ENCODE peak calls at places on chromosomes 2 and 18, in four cellular contexts. M, T, B and S are unnamed samples.

GRCh38 chr2:46632349-46632748 is 153.0 kb downstream of the TMEM247 start:
- DNase-seq in T (peak; percentile 8), B (no peak), M (no peak), S (no peak)

GRCh38 chr2:101330253-101330921 is 21.9 kb upstream of the RNF149 start:
- DNase-seq in M (peak; percentile 52), B (no peak), T (peak; percentile 78), S (no peak)

GRCh38 chr2:1653956-1654695 is 90.2 kb downstream of the PXDN start:
- DNase-seq in M (no peak), T (no peak), B (no peak), S (no peak)

GRCh38 chr2:105138643-105139042 is 100.8 kb downstream of the MRPS9 start:
- DNase-seq in M (no peak), T (no peak), B (no peak), S (no peak)

GRCh38 chr2:39118786-39119499 is 1.9 kb downstream of the SOS1 start:
- DNase-seq in M (no peak), T (no peak), B (no peak), S (no peak)

GRCh38 chr2:240624011-240624949 is 1.0 kb upstream of the GPR35 start:
- DNase-seq in T (no peak), M (peak; percentile 63), B (no peak), S (peak; percentile 0)

GRCh38 chr2:12091201-12091806 is 344.9 kb downstream of the LPIN1 start:
- DNase-seq in B (no peak), M (no peak), T (no peak), S (no peak)

GRCh38 chr2:161122772-161123530 is 37.3 kb upstream of the TANK start:
- DNase-seq in M (no peak), B (no peak), T (peak; percentile 13), S (peak; percentile 50)

GRCh38 chr2:239535413-239535790 is 134.6 kb upstream of the HDAC4 start:
- DNase-seq in T (no peak), B (no peak), M (no peak), S (no peak)

GRCh38 chr2:98541906-98542305 is 66.4 kb downstream of the COA5 start:
- DNase-seq in T (no peak), M (peak; percentile 43), B (no peak), S (peak; percentile 14)

GRCh38 chr18:79191956-79192355 is 122.8 kb downstream of the ATP9B start:
- DNase-seq in M (no peak), T (no peak), B (no peak), S (no peak)

GRCh38 chr2:166088634-166089033 is 39.2 kb downstream of the SCN1A start:
- DNase-seq in T (no peak), M (no peak), B (no peak), S (no peak)